ENCODE peak calls at places on chromosomes 6 and 20, in eight cellular contexts. B is NT2/D1, X is spleen, S is GM23248, M is body of pancreas, W is mammary epithelial cell, Y is esophagus squamous epithelium, G is kidney epithelial cell. N is an unnamed sample. For H3K36me3, the result is how much of the 10 kb centered on the place peaks cover.

GRCh38 chr6:152368761-152369624 is 268.2 kb downstream of the SYNE1 start:
- DNase-seq in G (no peak), W (no peak), B (no peak), S (no peak), M (peak), X (no peak), Y (no peak), N (no peak)

GRCh38 chr6:131443514-131443913 is 129.5 kb upstream of the ARG1 start:
- DNase-seq in M (no peak), W (no peak), S (no peak), B (no peak), G (no peak), Y (no peak), X (no peak), N (peak)

GRCh38 chr6:146357578-146358340 is 185.9 kb upstream of the RAB32 start:
- DNase-seq in S (peak), Y (no peak), W (peak), M (no peak), X (no peak), G (peak), B (no peak), N (no peak)

GRCh38 chr20:35908007-35908406 is 46.3 kb downstream of the SCAND1 start:
- DNase-seq in W (no peak), B (no peak), S (no peak), M (no peak), G (no peak), X (no peak), Y (no peak), N (no peak)

GRCh38 chr20:41005361-41005729 is 23.3 kb upstream of the TOP1 start:
- DNase-seq in M (peak), B (no peak), X (no peak), G (peak), W (peak), Y (peak), S (peak), N (peak)

GRCh38 chr6:83303426-83303825 is 110.3 kb downstream of the RWDD2A start:
- DNase-seq in B (no peak), Y (no peak), G (no peak), S (peak), W (peak), M (no peak), X (no peak), N (no peak)

GRCh38 chr20:1317545-1318255 is 11.2 kb downstream of the SDCBP2 start:
- DNase-seq in X (no peak), Y (no peak), S (no peak), B (no peak), M (no peak), W (no peak), G (no peak), N (no peak)

GRCh38 chr6:164502838-164503237 is 806.6 kb downstream of the C6orf118 start:
- DNase-seq in B (no peak), W (no peak), Y (no peak), G (no peak), S (no peak), X (no peak), M (no peak), N (no peak)

GRCh38 chr6:41040101-41040910 is 1.3 kb upstream of the UNC5CL start:
- DNase-seq in Y (no peak), X (no peak), B (no peak), W (peak), G (peak), S (peak), M (peak), N (peak)

GRCh38 chr6:158255974-158256601 is 56.2 kb upstream of the TULP4 start:
- DNase-seq in M (no peak), W (no peak), B (no peak), S (no peak), G (no peak), X (no peak), Y (no peak), N (no peak)

GRCh38 chr6:127907960-127908640 is 7.2 kb upstream of the THEMIS start:
- DNase-seq in B (no peak), S (no peak), X (no peak), W (no peak), M (no peak), G (no peak), Y (no peak), N (peak)

GRCh38 chr20:61725145-61725544 is 340.5 kb downstream of the TAF4 start:
- DNase-seq in M (no peak), S (no peak), B (no peak), W (no peak), X (no peak), G (no peak), Y (no peak), N (no peak)

GRCh38 chr20:33211817-33212424 is 5.2 kb upstream of the BPIFA3 start:
- DNase-seq in B (peak), S (peak), Y (no peak), M (peak), X (no peak), W (peak), G (peak), N (peak)

GRCh38 chr6:32617751-32618150 is 19.5 kb upstream of the HLA-DQA1 start:
- DNase-seq in B (no peak), W (no peak), G (no peak), S (no peak), Y (no peak), M (no peak), X (no peak), N (no peak)

GRCh38 chr6:89023591-89024441 is 56.7 kb upstream of the PNRC1 start:
- DNase-seq in Y (no peak), W (peak), X (no peak), G (no peak), B (no peak), M (peak), S (peak), N (no peak)

GRCh38 chr6:137351890-137352289 is 132.7 kb upstream of the IFNGR1 start:
- DNase-seq in W (no peak), X (no peak), Y (no peak), M (no peak), S (no peak), G (no peak), B (no peak), N (no peak)

GRCh38 chr6:97459535-97459934 is 176.5 kb upstream of the MMS22L start:
- DNase-seq in S (no peak), M (no peak), B (no peak), G (no peak), W (no peak), Y (no peak), X (no peak), N (no peak)

GRCh38 chr6:157068691-157069228 is 254.6 kb downstream of the TMEM242 start:
- DNase-seq in Y (no peak), G (no peak), X (no peak), M (no peak), W (peak), B (no peak), S (no peak), N (no peak)

GRCh38 chr6:169700296-169700695 is 1.5 kb downstream of the WDR27 start:
- DNase-seq in B (no peak), S (peak), W (no peak), Y (no peak), X (no peak), M (no peak), G (no peak), N (peak)

GRCh38 chr20:35601021-35601973 is 14.3 kb upstream of the SPAG4 start:
- DNase-seq in M (peak), Y (no peak), W (peak), S (peak), B (peak), X (peak), G (no peak), N (peak)

GRCh38 chr6:53530346-53530745 is 14.6 kb downstream of the GCLC start:
- DNase-seq in M (peak), W (peak), B (no peak), Y (no peak), S (peak), X (no peak), G (no peak), N (no peak)

GRCh38 chr20:24628985-24629384 is 159.6 kb downstream of the SYNDIG1 start:
- DNase-seq in X (no peak), M (no peak), G (no peak), B (no peak), W (no peak), Y (no peak), S (no peak), N (no peak)

GRCh38 chr6:165573671-165574070 is 89.4 kb downstream of the PDE10A start:
- DNase-seq in M (peak), Y (no peak), S (no peak), W (no peak), B (no peak), G (no peak), X (no peak), N (peak)

GRCh38 chr6:90660971-90661370 is 74.1 kb upstream of the MAP3K7 start:
- DNase-seq in X (no peak), M (no peak), G (no peak), Y (no peak), S (no peak), B (no peak), W (no peak), N (no peak)

DNA sequence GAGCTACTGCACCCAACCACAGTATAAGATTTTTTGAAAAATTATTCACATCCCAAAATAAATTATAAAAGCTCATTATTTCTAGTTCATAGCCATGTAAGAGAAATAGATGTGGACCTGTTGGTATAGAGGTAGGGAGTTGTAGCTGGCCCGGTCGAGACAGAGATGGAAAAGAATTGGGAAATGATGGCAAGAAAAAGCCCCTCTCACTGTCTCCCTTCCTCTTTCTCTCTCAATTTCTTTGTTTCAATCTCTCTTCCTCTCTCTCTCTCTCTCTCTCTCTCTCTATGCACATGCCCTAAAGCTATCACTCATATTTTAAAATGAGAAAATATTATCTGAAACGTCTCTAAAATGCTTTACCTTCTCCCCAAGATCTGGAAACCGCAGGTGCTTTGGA is 80.7 kb upstream of the CD83 start:
- DNase-seq in W (no peak), S (no peak), M (no peak), Y (no peak), B (no peak), G (no peak), X (no peak), N (no peak)
- H3K36me3 ChIP-seq in W (under half), S (under half), M (under half), Y (under half), B (under half), G (under half), X (under half), N (under half)

DNA sequence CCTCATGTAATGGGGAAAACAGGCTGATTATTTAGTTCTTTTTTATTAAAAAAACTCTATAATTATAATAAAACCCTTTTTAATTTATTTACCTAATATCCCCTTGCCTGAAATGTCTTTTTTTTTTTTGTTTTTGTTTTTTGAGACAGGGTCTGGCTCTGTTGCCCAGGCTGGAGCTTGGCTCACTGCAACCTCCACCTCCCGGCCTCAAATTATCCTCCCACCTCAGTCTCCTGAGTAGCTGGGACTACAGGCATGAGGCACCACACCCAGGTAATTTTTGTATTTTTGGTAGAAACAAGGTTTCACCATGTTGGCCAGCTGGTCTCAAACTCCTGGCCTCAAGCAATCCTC is 30.3 kb upstream of the HBS1L start:
- DNase-seq in W (no peak), M (no peak), S (no peak), G (no peak), B (no peak), X (no peak), Y (no peak), N (no peak)
- H3K36me3 ChIP-seq in W (under half), M (under half), S (under half), G (under half), B (under half), X (under half), Y (under half), N (under half)

GRCh38 chr6:17808609-17809008 is 101.9 kb upstream of the NUP153 start:
- DNase-seq in G (no peak), X (no peak), W (no peak), Y (no peak), B (no peak), S (no peak), M (no peak), N (no peak)
- H3K36me3 ChIP-seq in G (under half), X (under half), W (under half), Y (half or more), B (under half), S (under half), M (under half), N (under half)

GRCh38 chr6:16137451-16137801 is 8.5 kb downstream of the MYLIP start:
- DNase-seq in X (no peak), Y (no peak), B (no peak), M (no peak), S (no peak), W (no peak), G (no peak), N (no peak)
- H3K36me3 ChIP-seq in X (under half), Y (under half), B (under half), M (under half), S (under half), W (under half), G (under half), N (under half)

GRCh38 chr6:139881728-139882211 is 507.3 kb upstream of the CITED2 start:
- DNase-seq in Y (no peak), B (no peak), W (peak), G (no peak), S (peak), M (peak), X (no peak), N (peak)
- H3K36me3 ChIP-seq in Y (under half), B (under half), W (under half), G (under half), S (under half), M (under half), X (under half), N (under half)